ENCODE peak calls at places on chromosomes 6 and 20, in six cellular contexts. Y is GM04504; A is cardiac muscle cell; I is HT-29; L is CD8-positive, alpha-beta memory T cell; Z is occipital lobe. J is an unnamed sample.

GRCh38 chr6:56849876-56850275 is 105.0 kb upstream of the BEND6 start:
- DNase-seq in Z (peak; percentile 30), L (no peak), I (no peak), Y (peak; percentile 42), A (no peak), J (no peak)

GRCh38 chr6:170236131-170236851 is 54.6 kb downstream of the DLL1 start:
- DNase-seq in Y (no peak), I (no peak), Z (no peak), A (no peak), L (no peak), J (no peak)

GRCh38 chr20:11716239-11716944 is 201.3 kb upstream of the BTBD3 start:
- DNase-seq in L (no peak), Y (peak; percentile 76), Z (no peak), A (peak; percentile 28), I (peak; percentile 83), J (no peak)

GRCh38 chr20:31517373-31517772 is 3.1 kb downstream of the HM13 start:
- DNase-seq in I (peak; percentile 54), A (no peak), Z (no peak), Y (peak; percentile 39), L (no peak), J (no peak)

GRCh38 chr20:25079171-25079570 is 2.8 kb downstream of the VSX1 start:
- DNase-seq in A (no peak), Z (no peak), Y (no peak), I (no peak), L (no peak), J (no peak)

GRCh38 chr6:89430563-89430962 is 2.4 kb upstream of the ANKRD6 start:
- DNase-seq in Z (no peak), A (peak; percentile 63), Y (no peak), I (no peak), L (no peak), J (no peak)

GRCh38 chr20:21510995-21511394 is 2.9 kb downstream of the NKX2-2 start:
- DNase-seq in I (no peak), L (no peak), Z (no peak), A (no peak), Y (no peak), J (no peak)

GRCh38 chr6:164102701-164103100 is 688.2 kb downstream of the QKI start:
- DNase-seq in Z (no peak), A (no peak), L (no peak), I (no peak), Y (no peak), J (no peak)

GRCh38 chr6:156098858-156099257 is 643.2 kb upstream of the NOX3 start:
- DNase-seq in L (no peak), Z (no peak), I (no peak), Y (no peak), A (no peak), J (no peak)

GRCh38 chr6:33597551-33598322 is 17.7 kb upstream of the BAK1 start:
- DNase-seq in Z (no peak), L (no peak), Y (no peak), A (no peak), I (no peak), J (no peak)

GRCh38 chr20:4875578-4876067 is 125.7 kb downstream of the SLC23A2 start:
- DNase-seq in L (no peak), I (no peak), A (peak; percentile 8), Z (no peak), Y (no peak), J (no peak)

GRCh38 chr6:40194771-40195170 is 260.5 kb upstream of the MOCS1 start:
- DNase-seq in L (no peak), Z (no peak), Y (no peak), A (no peak), I (no peak), J (no peak)

GRCh38 chr6:145044606-145045275 is 690.6 kb downstream of the EPM2A start:
- DNase-seq in I (no peak), A (peak; percentile 15), Y (peak; percentile 50), Z (no peak), L (no peak), J (no peak)

GRCh38 chr6:42963855-42964605 is 3.5 kb downstream of the GNMT start:
- DNase-seq in A (peak; percentile 68), Z (no peak), L (no peak), Y (no peak), I (peak; percentile 60), J (no peak)

GRCh38 chr6:37433657-37434271 is 743 bp downstream of the CMTR1 start:
- DNase-seq in Y (no peak), L (peak; percentile 14), A (no peak), I (peak; percentile 19), Z (peak; percentile 47), J (no peak)

GRCh38 chr6:154197176-154197850 is 158.3 kb downstream of the OPRM1 start:
- DNase-seq in Y (peak; percentile 26), Z (no peak), L (no peak), I (no peak), A (no peak), J (no peak)

GRCh38 chr20:35988910-35989463 is 20.6 kb downstream of the CNBD2 start:
- DNase-seq in Y (no peak), L (no peak), Z (no peak), A (no peak), I (no peak), J (no peak)

GRCh38 chr20:2210646-2211556 is 84.9 kb upstream of the TGM3 start:
- DNase-seq in Z (no peak), A (no peak), Y (peak; percentile 73), I (no peak), L (no peak), J (no peak)

GRCh38 chr20:57677323-57677982 is 32.4 kb downstream of the PMEPA1 start:
- DNase-seq in Y (no peak), A (no peak), L (no peak), I (no peak), Z (no peak), J (no peak)

GRCh38 chr6:5992551-5993225 is 14.0 kb downstream of the NRN1 start:
- DNase-seq in Y (no peak), I (no peak), L (no peak), A (no peak), Z (no peak), J (no peak)

GRCh38 chr20:19009071-19009688 is 195.6 kb downstream of the SCP2D1 start:
- DNase-seq in I (no peak), Z (no peak), L (no peak), A (no peak), Y (no peak), J (no peak)

GRCh38 chr6:35798706-35799105 is 1.6 kb upstream of the CLPS start:
- DNase-seq in Z (no peak), Y (no peak), L (no peak), I (no peak), A (no peak), J (no peak)

GRCh38 chr20:38190936-38191371 is 25.9 kb upstream of the TGM2 start:
- DNase-seq in I (no peak), A (no peak), L (no peak), Y (no peak), Z (no peak), J (no peak)

GRCh38 chr20:8389381-8390368 is 257.6 kb downstream of the PLCB1 start:
- DNase-seq in Z (no peak), I (peak; percentile 81), Y (no peak), A (peak; percentile 69), L (no peak), J (no peak)

GRCh38 chr6:148138478-148138877 is 204.2 kb upstream of the SASH1 start:
- DNase-seq in A (no peak), L (no peak), I (no peak), Z (no peak), Y (no peak), J (no peak)

GRCh38 chr6:10720229-10720959 is 2.5 kb upstream of the TMEM14C start:
- DNase-seq in Z (no peak), A (no peak), L (peak; percentile 57), I (no peak), Y (no peak), J (peak; percentile 34)

GRCh38 chr20:62376112-62377063 is 9.3 kb upstream of the LAMA5 start:
- DNase-seq in Y (no peak), Z (no peak), I (peak; percentile 96), A (peak; percentile 94), L (no peak), J (no peak)

GRCh38 chr20:19851863-19852262 is 93.8 kb downstream of the RIN2 start:
- DNase-seq in L (no peak), A (no peak), Z (no peak), Y (no peak), I (no peak), J (no peak)

GRCh38 chr20:44070139-44070900 is 116.7 kb downstream of the JPH2 start:
- DNase-seq in Z (no peak), A (no peak), L (no peak), Y (no peak), I (no peak), J (peak; percentile 41)

J was measured in effector CD4-positive, alpha-beta T cell.